ENCODE peak calls at places on chromosomes 5 and 9, in ten cellular contexts. O is HEK293T; M is NCI-H345; C is MCF 10A; V is iPS-NIHi11; Z is pancreas; F is hypothalamus; R is colonic mucosa; W is activated gamma-delta T cell treated with anti-CD3 and anti-CD28 coated beads, Interleukin-2, amount 50 U/mL, for 16 hours; B is choroid plexus epithelial cell. Q is an unnamed sample.

GRCh38 chr5:83306572-83307241 is 164.8 kb upstream of the VCAN start:
- DNase-seq in O (no peak), V (peak), R (no peak), B (peak), C (peak), Z (no peak), F (no peak), M (no peak), W (no peak), Q (no peak)

GRCh38 chr5:175235251-175235963 is 208.6 kb downstream of the DRD1 start:
- DNase-seq in W (no peak), F (no peak), V (no peak), C (no peak), B (no peak), Z (no peak), R (no peak), O (no peak), M (no peak), Q (peak)

GRCh38 chr9:73684601-73685000 is 532.9 kb downstream of the ANXA1 start:
- DNase-seq in W (no peak), C (peak), B (peak), Z (no peak), F (no peak), M (no peak), R (no peak), V (no peak), O (no peak), Q (no peak)

GRCh38 chr5:180636403-180637075 is 12.9 kb downstream of the FLT4 start:
- DNase-seq in W (no peak), R (no peak), V (no peak), F (no peak), C (no peak), Z (no peak), O (no peak), B (peak), M (no peak), Q (no peak)

GRCh38 chr9:35074791-35075190 is 2.4 kb upstream of the VCP start:
- DNase-seq in B (no peak), R (no peak), O (no peak), W (no peak), C (no peak), Z (no peak), V (no peak), F (no peak), M (no peak), Q (no peak)

GRCh38 chr5:126103872-126104271 is 319.3 kb upstream of the GRAMD2B start:
- DNase-seq in V (no peak), W (no peak), F (no peak), R (no peak), Z (no peak), C (peak), M (no peak), O (no peak), B (no peak), Q (no peak)

GRCh38 chr9:126366366-126367011 is 39.9 kb downstream of the MVB12B start:
- DNase-seq in R (peak), B (no peak), W (no peak), M (no peak), F (no peak), O (no peak), C (no peak), Z (no peak), V (no peak), Q (no peak)

GRCh38 chr5:68181039-68181599 is 34.4 kb upstream of the PIK3R1 start:
- DNase-seq in V (no peak), Z (no peak), W (no peak), C (no peak), R (no peak), M (no peak), B (no peak), O (no peak), F (no peak), Q (no peak)

GRCh38 chr5:4208537-4208936 is 612.9 kb downstream of the IRX1 start:
- DNase-seq in R (no peak), F (no peak), O (no peak), W (no peak), M (no peak), B (no peak), Z (no peak), V (no peak), C (no peak), Q (no peak)

GRCh38 chr9:8447618-8448017 is 648.0 kb upstream of the DMAC1 start:
- DNase-seq in O (no peak), B (no peak), F (no peak), W (no peak), M (no peak), C (no peak), R (no peak), V (peak), Z (no peak), Q (no peak)

GRCh38 chr5:15577831-15578230 is 77.9 kb downstream of the FBXL7 start:
- DNase-seq in R (no peak), F (no peak), O (no peak), C (no peak), M (no peak), W (no peak), V (no peak), B (no peak), Z (no peak), Q (no peak)

GRCh38 chr5:168481330-168481788 is 4.9 kb upstream of the RARS1 start:
- DNase-seq in Z (no peak), B (no peak), F (no peak), V (no peak), O (no peak), W (no peak), C (no peak), R (no peak), M (no peak), Q (peak)

GRCh38 chr5:80170117-80170535 is 85.7 kb downstream of the SERINC5 start:
- DNase-seq in V (no peak), M (no peak), R (no peak), B (no peak), Z (no peak), O (no peak), C (no peak), F (no peak), W (no peak), Q (no peak)

Q was measured in ELF-1.